ENCODE peak calls at places on chromosomes 5 and 9, in five cellular contexts. One of them, this sample, is unnamed. For H3K27me3, the result is how much of the 10 kb centered on the place peaks cover.

GRCh38 chr9:88532320-88532719 is 2.7 kb upstream of the NXNL2 start:
- DNase-seq in heart left ventricle: peak
- DNase-seq in Caco-2: no peak
- DNase-seq in PC-3: no peak
- DNase-seq in left ventricle myocardium inferior: peak
- DNase-seq in this sample: no peak

GRCh38 chr5:76836585-76836984 is 13.2 kb upstream of the S100Z start:
- DNase-seq in PC-3: no peak
- DNase-seq in left ventricle myocardium inferior: no peak
- DNase-seq in Caco-2: no peak
- DNase-seq in heart left ventricle: no peak
- DNase-seq in this sample: no peak

GRCh38 chr5:40037703-40038102 is 612.9 kb upstream of the DAB2 start:
- DNase-seq in PC-3: no peak
- DNase-seq in heart left ventricle: no peak
- DNase-seq in left ventricle myocardium inferior: no peak
- DNase-seq in Caco-2: no peak
- DNase-seq in this sample: no peak

GRCh38 chr9:92664394-92665152 is 5.4 kb downstream of the IPPK start:
- DNase-seq in left ventricle myocardium inferior: no peak
- DNase-seq in heart left ventricle: no peak
- DNase-seq in PC-3: no peak
- DNase-seq in Caco-2: no peak
- DNase-seq in this sample: peak

GRCh38 chr9:76223749-76224340 is 170.4 kb downstream of the RFK start:
- DNase-seq in heart left ventricle: no peak
- DNase-seq in Caco-2: no peak
- DNase-seq in left ventricle myocardium inferior: no peak
- DNase-seq in PC-3: no peak
- DNase-seq in this sample: peak

GRCh38 chr5:37133939-37134338 is 115.2 kb downstream of the CPLANE1 start:
- DNase-seq in left ventricle myocardium inferior: no peak
- DNase-seq in heart left ventricle: no peak
- DNase-seq in Caco-2: no peak
- DNase-seq in PC-3: peak
- DNase-seq in this sample: peak

GRCh38 chr9:127979333-127980055 is 1.3 kb downstream of the EEIG1 start:
- DNase-seq in PC-3: peak
- DNase-seq in Caco-2: no peak
- DNase-seq in left ventricle myocardium inferior: peak
- DNase-seq in heart left ventricle: peak
- DNase-seq in this sample: peak

GRCh38 chr5:154265197-154265578 is 74.7 kb downstream of the GALNT10 start:
- DNase-seq in left ventricle myocardium inferior: no peak
- DNase-seq in heart left ventricle: no peak
- DNase-seq in Caco-2: no peak
- DNase-seq in PC-3: no peak
- DNase-seq in this sample: no peak

GRCh38 chr5:143714629-143715028 is 97.3 kb upstream of the HMHB1 start:
- DNase-seq in PC-3: peak
- DNase-seq in left ventricle myocardium inferior: no peak
- DNase-seq in heart left ventricle: no peak
- DNase-seq in Caco-2: no peak
- DNase-seq in this sample: peak

GRCh38 chr5:78500028-78500427 is 139.6 kb downstream of the SCAMP1 start:
- DNase-seq in heart left ventricle: no peak
- DNase-seq in left ventricle myocardium inferior: no peak
- DNase-seq in Caco-2: no peak
- DNase-seq in PC-3: no peak
- DNase-seq in this sample: peak

GRCh38 chr5:39755986-39756385 is 331.2 kb upstream of the DAB2 start:
- DNase-seq in PC-3: peak
- DNase-seq in Caco-2: no peak
- DNase-seq in left ventricle myocardium inferior: no peak
- DNase-seq in heart left ventricle: no peak
- DNase-seq in this sample: peak

GRCh38 chr5:113052041-113052795 is 75.6 kb downstream of the DCP2 start:
- DNase-seq in left ventricle myocardium inferior: no peak
- DNase-seq in PC-3: no peak
- DNase-seq in Caco-2: no peak
- DNase-seq in heart left ventricle: no peak
- DNase-seq in this sample: peak

GRCh38 chr9:108549184-108549583 is 306.6 kb downstream of the ACTL7B start:
- DNase-seq in Caco-2: no peak
- DNase-seq in PC-3: peak
- DNase-seq in heart left ventricle: no peak
- DNase-seq in left ventricle myocardium inferior: no peak
- DNase-seq in this sample: no peak

GRCh38 chr9:88028338-88028737 is 54.0 kb upstream of the CDK20 start:
- DNase-seq in left ventricle myocardium inferior: no peak
- DNase-seq in Caco-2: no peak
- DNase-seq in heart left ventricle: no peak
- DNase-seq in PC-3: no peak
- DNase-seq in this sample: no peak

GRCh38 chr9:95696701-95697100 is 178.8 kb upstream of the ERCC6L2 start:
- DNase-seq in Caco-2: peak
- DNase-seq in PC-3: no peak
- DNase-seq in left ventricle myocardium inferior: no peak
- DNase-seq in heart left ventricle: no peak
- DNase-seq in this sample: no peak

GRCh38 chr5:474826-475661 is 32.1 kb downstream of the EXOC3 start:
- DNase-seq in left ventricle myocardium inferior: peak
- DNase-seq in PC-3: no peak
- DNase-seq in Caco-2: no peak
- DNase-seq in heart left ventricle: peak
- DNase-seq in this sample: no peak

GRCh38 chr9:18673179-18673578 is 199.2 kb downstream of the ADAMTSL1 start:
- DNase-seq in Caco-2: no peak
- DNase-seq in heart left ventricle: no peak
- DNase-seq in PC-3: peak
- DNase-seq in left ventricle myocardium inferior: no peak
- DNase-seq in this sample: no peak

GRCh38 chr5:162488077-162488476 is 420.5 kb downstream of the GABRG2 start:
- DNase-seq in PC-3: peak
- DNase-seq in heart left ventricle: no peak
- DNase-seq in Caco-2: no peak
- DNase-seq in left ventricle myocardium inferior: no peak
- DNase-seq in this sample: peak

GRCh38 chr9:97419315-97419867 is 7.5 kb downstream of the TDRD7 start:
- DNase-seq in heart left ventricle: no peak
- DNase-seq in PC-3: peak
- DNase-seq in left ventricle myocardium inferior: no peak
- DNase-seq in Caco-2: no peak
- DNase-seq in this sample: peak

GRCh38 chr5:35853652-35854051 is 3.0 kb upstream of the IL7R start:
- DNase-seq in heart left ventricle: no peak
- DNase-seq in PC-3: no peak
- DNase-seq in Caco-2: no peak
- DNase-seq in left ventricle myocardium inferior: no peak
- DNase-seq in this sample: no peak

GRCh38 chr5:169116961-169117461 is 183.9 kb downstream of the SLIT3 start:
- DNase-seq in left ventricle myocardium inferior: no peak
- DNase-seq in PC-3: peak
- DNase-seq in Caco-2: peak
- DNase-seq in heart left ventricle: peak
- DNase-seq in this sample: peak

GRCh38 chr5:157917909-157918809 is 59.2 kb upstream of the CLINT1 start:
- DNase-seq in heart left ventricle: peak
- DNase-seq in PC-3: peak
- DNase-seq in left ventricle myocardium inferior: peak
- DNase-seq in Caco-2: peak
- DNase-seq in this sample: peak

GRCh38 chr5:79547429-79547822 is 33.5 kb upstream of the HOMER1 start:
- DNase-seq in Caco-2: no peak
- DNase-seq in heart left ventricle: no peak
- DNase-seq in left ventricle myocardium inferior: no peak
- DNase-seq in PC-3: peak
- DNase-seq in this sample: no peak

GRCh38 chr9:135516132-135516860 is 4.9 kb upstream of the LCN1 start:
- DNase-seq in Caco-2: no peak
- DNase-seq in heart left ventricle: no peak
- DNase-seq in left ventricle myocardium inferior: no peak
- DNase-seq in PC-3: peak
- DNase-seq in this sample: no peak

GRCh38 chr5:36969700-36970395 is 93.3 kb downstream of the NIPBL start:
- DNase-seq in Caco-2: no peak
- DNase-seq in PC-3: no peak
- DNase-seq in left ventricle myocardium inferior: no peak
- DNase-seq in heart left ventricle: no peak
- DNase-seq in this sample: no peak

GRCh38 chr9:109811876-109812275 is 31.9 kb downstream of the PALM2AKAP2 start:
- DNase-seq in PC-3: no peak
- DNase-seq in left ventricle myocardium inferior: no peak
- DNase-seq in Caco-2: no peak
- DNase-seq in heart left ventricle: no peak
- DNase-seq in this sample: no peak

GRCh38 chr9:78026416-78026815 is 5.2 kb downstream of the GNAQ start:
- DNase-seq in Caco-2: no peak
- DNase-seq in PC-3: no peak
- DNase-seq in heart left ventricle: no peak
- DNase-seq in left ventricle myocardium inferior: no peak
- DNase-seq in this sample: peak

GRCh38 chr9:88966894-88967676 is 24.2 kb upstream of the S1PR3 start:
- DNase-seq in PC-3: no peak
- DNase-seq in heart left ventricle: no peak
- DNase-seq in left ventricle myocardium inferior: no peak
- DNase-seq in Caco-2: no peak
- DNase-seq in this sample: no peak

GRCh38 chr5:143164557-143164956 is 238.9 kb downstream of the NR3C1 start:
- DNase-seq in left ventricle myocardium inferior: no peak
- DNase-seq in PC-3: no peak
- DNase-seq in heart left ventricle: no peak
- DNase-seq in Caco-2: no peak
- DNase-seq in this sample: no peak

GRCh38 chr9:106892632-106893031 is 29.7 kb downstream of the ZNF462 start:
- DNase-seq in left ventricle myocardium inferior: no peak
- DNase-seq in Caco-2: peak
- DNase-seq in heart left ventricle: peak
- DNase-seq in PC-3: peak
- DNase-seq in this sample: peak

GRCh38 chr9:24096756-24097155 is 270.7 kb upstream of the ELAVL2 start:
- DNase-seq in heart left ventricle: no peak
- DNase-seq in Caco-2: no peak
- DNase-seq in left ventricle myocardium inferior: no peak
- DNase-seq in PC-3: no peak
- DNase-seq in this sample: no peak

GRCh38 chr9:19087601-19088000 is 15.1 kb downstream of the HAUS6 start:
- DNase-seq in left ventricle myocardium inferior: no peak
- DNase-seq in PC-3: peak
- DNase-seq in Caco-2: no peak
- DNase-seq in heart left ventricle: no peak
- DNase-seq in this sample: peak

DNA sequence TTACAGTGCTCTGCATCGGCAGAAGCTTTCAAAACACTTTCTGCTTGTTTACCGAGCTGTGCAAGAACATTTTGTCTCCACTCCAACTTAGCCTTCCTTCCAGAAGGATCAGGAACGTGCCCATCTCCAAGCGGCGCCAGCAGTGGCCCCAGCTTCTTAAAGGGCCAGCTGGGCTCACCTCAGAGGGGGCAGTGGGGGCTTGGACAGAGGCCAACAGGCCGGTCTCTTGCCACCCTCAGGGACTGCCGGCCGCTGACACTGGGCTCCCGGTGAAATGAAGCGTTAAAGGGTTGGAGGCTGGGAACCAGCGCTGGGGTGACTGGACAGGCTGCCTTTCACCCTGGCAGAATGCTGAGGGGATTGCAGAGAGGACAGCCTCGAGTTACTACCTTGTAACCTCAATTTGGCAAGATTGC is 67.0 kb upstream of the RNU6ATAC start:
- DNase-seq in left ventricle myocardium inferior: no peak
- DNase-seq in PC-3: no peak
- DNase-seq in heart left ventricle: no peak
- DNase-seq in Caco-2: no peak
- DNase-seq in this sample: peak
- H3K27me3 ChIP-seq in left ventricle myocardium inferior: under half
- H3K27me3 ChIP-seq in PC-3: under half
- H3K27me3 ChIP-seq in heart left ventricle: under half
- H3K27me3 ChIP-seq in Caco-2: under half
- H3K27me3 ChIP-seq in this sample: under half

DNA sequence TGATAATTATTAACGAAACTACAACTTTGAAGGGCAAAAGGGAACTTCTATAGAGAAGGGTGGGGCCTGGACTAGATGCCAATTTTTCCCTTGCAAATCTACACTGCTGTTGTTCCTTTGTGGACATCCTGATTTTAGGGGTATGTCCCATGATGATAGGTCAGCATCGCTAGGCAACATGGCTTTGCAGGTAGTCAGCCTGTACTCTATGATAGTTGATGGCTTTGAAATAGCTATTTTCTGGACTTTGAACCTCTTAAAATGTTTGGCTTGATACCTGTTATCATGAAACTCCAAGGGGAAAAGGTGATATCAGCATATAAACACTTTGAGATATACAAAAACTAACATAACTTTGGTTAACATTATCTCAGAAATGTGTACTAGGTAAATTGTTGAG is 533.3 kb downstream of the CTNND2 start:
- DNase-seq in left ventricle myocardium inferior: no peak
- DNase-seq in heart left ventricle: no peak
- DNase-seq in Caco-2: peak
- DNase-seq in PC-3: no peak
- DNase-seq in this sample: no peak
- H3K27me3 ChIP-seq in left ventricle myocardium inferior: under half
- H3K27me3 ChIP-seq in heart left ventricle: under half
- H3K27me3 ChIP-seq in Caco-2: under half
- H3K27me3 ChIP-seq in PC-3: under half
- H3K27me3 ChIP-seq in this sample: under half

GRCh38 chr9:130667117-130667430 is 2.7 kb downstream of the PRDM12 start:
- DNase-seq in Caco-2: no peak
- DNase-seq in heart left ventricle: no peak
- DNase-seq in left ventricle myocardium inferior: no peak
- DNase-seq in PC-3: peak
- DNase-seq in this sample: no peak
- H3K27me3 ChIP-seq in Caco-2: under half
- H3K27me3 ChIP-seq in heart left ventricle: half or more
- H3K27me3 ChIP-seq in left ventricle myocardium inferior: half or more
- H3K27me3 ChIP-seq in PC-3: under half
- H3K27me3 ChIP-seq in this sample: half or more

GRCh38 chr9:69018688-69019087 is 4.8 kb upstream of the PRKACG start:
- DNase-seq in left ventricle myocardium inferior: no peak
- DNase-seq in heart left ventricle: no peak
- DNase-seq in Caco-2: no peak
- DNase-seq in PC-3: no peak
- DNase-seq in this sample: no peak

GRCh38 chr9:69023650-69024049 is 9.7 kb upstream of the PRKACG start:
- DNase-seq in left ventricle myocardium inferior: no peak
- DNase-seq in Caco-2: no peak
- DNase-seq in heart left ventricle: no peak
- DNase-seq in PC-3: peak
- DNase-seq in this sample: no peak

GRCh38 chr9:69019808-69020207 is 5.9 kb upstream of the PRKACG start:
- DNase-seq in Caco-2: no peak
- DNase-seq in left ventricle myocardium inferior: no peak
- DNase-seq in heart left ventricle: no peak
- DNase-seq in PC-3: no peak
- DNase-seq in this sample: no peak

GRCh38 chr9:69016366-69017096 is 2.6 kb upstream of the PRKACG start:
- DNase-seq in PC-3: no peak
- DNase-seq in heart left ventricle: no peak
- DNase-seq in left ventricle myocardium inferior: no peak
- DNase-seq in Caco-2: no peak
- DNase-seq in this sample: no peak

GRCh38 chr9:69020746-69021145 is 6.8 kb upstream of the PRKACG start:
- DNase-seq in PC-3: no peak
- DNase-seq in left ventricle myocardium inferior: no peak
- DNase-seq in Caco-2: no peak
- DNase-seq in heart left ventricle: no peak
- DNase-seq in this sample: no peak
- H3K27me3 ChIP-seq in PC-3: under half
- H3K27me3 ChIP-seq in left ventricle myocardium inferior: under half
- H3K27me3 ChIP-seq in Caco-2: under half
- H3K27me3 ChIP-seq in heart left ventricle: under half
- H3K27me3 ChIP-seq in this sample: under half